ENCODE peak calls at places on chromosomes 6 and 20, in seven cellular contexts. F is sigmoid colon, C is PC-3, H is cardiac muscle cell, X is left ventricle myocardium inferior, M is small intestine, Z is mesendoderm. K is an unnamed sample.

GRCh38 chr6:6711832-6712231 is 123.3 kb downstream of the LY86 start:
- DNase-seq in F (no peak), C (no peak), H (no peak), X (no peak), M (no peak), Z (no peak), K (no peak)

GRCh38 chr20:8156603-8157079 is 24.6 kb downstream of the PLCB1 start:
- DNase-seq in F (no peak), C (peak), H (no peak), X (no peak), M (no peak), Z (no peak), K (no peak)

GRCh38 chr6:143694013-143694412 is 16.2 kb downstream of the PHACTR2 start:
- DNase-seq in F (no peak), C (no peak), H (no peak), X (no peak), M (no peak), Z (no peak), K (no peak)

GRCh38 chr6:14748679-14749078 is 497.2 kb upstream of the JARID2 start:
- DNase-seq in F (no peak), C (no peak), H (no peak), X (no peak), M (no peak), Z (no peak), K (no peak)

GRCh38 chr20:31542201-31542842 is 28.1 kb downstream of the HM13 start:
- DNase-seq in F (no peak), C (peak), H (no peak), X (no peak), M (no peak), Z (no peak), K (no peak)

GRCh38 chr6:87066449-87067288 is 28.2 kb downstream of the CGA start:
- DNase-seq in F (no peak), C (peak), H (peak), X (no peak), M (peak), Z (peak), K (peak)

GRCh38 chr6:63440057-63440456 is 120.3 kb upstream of the LGSN start:
- DNase-seq in F (no peak), C (no peak), H (no peak), X (no peak), M (no peak), Z (peak), K (no peak)

GRCh38 chr20:51021067-51022025 is 1.6 kb downstream of the KCNG1 start:
- DNase-seq in F (no peak), C (peak), H (peak), X (no peak), M (no peak), Z (peak), K (no peak)

GRCh38 chr20:8388146-8388545 is 256.1 kb downstream of the PLCB1 start:
- DNase-seq in F (no peak), C (peak), H (peak), X (no peak), M (no peak), Z (no peak), K (no peak)

GRCh38 chr6:1422290-1422689 is 32.9 kb downstream of the FOXF2 start:
- DNase-seq in F (no peak), C (peak), H (no peak), X (no peak), M (no peak), Z (no peak), K (no peak)

GRCh38 chr6:44237813-44238433 is 9.0 kb upstream of the HSP90AB1 start:
- DNase-seq in F (peak), C (peak), H (peak), X (peak), M (peak), Z (no peak), K (peak)

GRCh38 chr6:31903957-31904356 is 2.1 kb upstream of the ZBTB12 start:
- DNase-seq in F (no peak), C (no peak), H (peak), X (no peak), M (no peak), Z (no peak), K (peak)

GRCh38 chr6:223763-224162 is 68.5 kb upstream of the DUSP22 start:
- DNase-seq in F (no peak), C (peak), H (no peak), X (no peak), M (no peak), Z (no peak), K (no peak)

GRCh38 chr20:46897471-46897870 is 2.8 kb downstream of the EYA2 start:
- DNase-seq in F (no peak), C (no peak), H (no peak), X (no peak), M (no peak), Z (no peak), K (no peak)

GRCh38 chr6:142926494-142927273 is 18.3 kb downstream of the HIVEP2 start:
- DNase-seq in F (peak), C (peak), H (peak), X (peak), M (peak), Z (peak), K (peak)

GRCh38 chr6:41074692-41075436 is 2.1 kb downstream of the NFYA start:
- DNase-seq in F (no peak), C (no peak), H (peak), X (no peak), M (no peak), Z (no peak), K (peak)

GRCh38 chr20:12241065-12241464 is 323.4 kb downstream of the BTBD3 start:
- DNase-seq in F (no peak), C (no peak), H (no peak), X (no peak), M (no peak), Z (no peak), K (no peak)

GRCh38 chr20:327946-328563 is 2.7 kb downstream of the SOX12 start:
- DNase-seq in F (no peak), C (no peak), H (peak), X (no peak), M (no peak), Z (no peak), K (peak)

GRCh38 chr6:21227486-21227885 is 366.1 kb upstream of the SOX4 start:
- DNase-seq in F (no peak), C (peak), H (no peak), X (no peak), M (no peak), Z (no peak), K (no peak)

GRCh38 chr20:17059465-17059864 is 167.4 kb upstream of the PCSK2 start:
- DNase-seq in F (no peak), C (peak), H (no peak), X (no peak), M (no peak), Z (no peak), K (no peak)

GRCh38 chr6:169220068-169220964 is 33.3 kb downstream of the THBS2 start:
- DNase-seq in F (peak), C (no peak), H (no peak), X (no peak), M (no peak), Z (no peak), K (no peak)

GRCh38 chr6:151452750-151453427 is 963 bp upstream of the RMND1 start:
- DNase-seq in F (no peak), C (peak), H (peak), X (peak), M (peak), Z (peak), K (no peak)

GRCh38 chr6:15242937-15243614 is 2.8 kb upstream of the JARID2 start:
- DNase-seq in F (no peak), C (no peak), H (no peak), X (no peak), M (no peak), Z (peak), K (no peak)

GRCh38 chr20:58099291-58099915 is 129.1 kb downstream of the ANKRD60 start:
- DNase-seq in F (no peak), C (no peak), H (no peak), X (no peak), M (no peak), Z (no peak), K (no peak)

GRCh38 chr6:15608406-15608805 is 54.4 kb downstream of the DTNBP1 start:
- DNase-seq in F (no peak), C (peak), H (peak), X (no peak), M (peak), Z (peak), K (peak)

GRCh38 chr6:71197267-71197666 is 91.3 kb upstream of the OGFRL1 start:
- DNase-seq in F (no peak), C (peak), H (no peak), X (no peak), M (no peak), Z (peak), K (no peak)

GRCh38 chr6:80923816-80924215 is 817.3 kb downstream of the BCKDHB start:
- DNase-seq in F (no peak), C (no peak), H (no peak), X (no peak), M (no peak), Z (no peak), K (no peak)
- H3K27ac ChIP-seq in F (no peak), C (no peak), H (no peak), X (no peak), M (no peak), Z (no peak), K (no peak)

GRCh38 chr20:37506166-37506725 is 14.8 kb upstream of the NNAT start:
- DNase-seq in F (peak), C (no peak), H (no peak), X (no peak), M (peak), Z (no peak), K (no peak)
- H3K27ac ChIP-seq in F (no peak), C (no peak), H (no peak), X (no peak), M (no peak), Z (no peak), K (no peak)

GRCh38 chr6:89984926-89985743 is 90.9 kb downstream of the GJA10 start:
- DNase-seq in F (peak), C (no peak), H (peak), X (peak), M (no peak), Z (no peak), K (peak)
- H3K27ac ChIP-seq in F (no peak), C (no peak), H (peak), X (peak), M (no peak), Z (no peak), K (no peak)

GRCh38 chr6:52364480-52365166 is 2.7 kb downstream of the PAQR8 start:
- DNase-seq in F (no peak), C (no peak), H (peak), X (no peak), M (no peak), Z (no peak), K (no peak)

GRCh38 chr6:52365871-52366540 is 4.1 kb downstream of the PAQR8 start:
- DNase-seq in F (no peak), C (no peak), H (peak), X (no peak), M (no peak), Z (no peak), K (no peak)

GRCh38 chr6:52363222-52363867 is 1.4 kb downstream of the PAQR8 start:
- DNase-seq in F (no peak), C (no peak), H (peak), X (no peak), M (peak), Z (no peak), K (no peak)

GRCh38 chr6:52362443-52363221 is 681 bp downstream of the PAQR8 start:
- DNase-seq in F (peak), C (no peak), H (peak), X (peak), M (peak), Z (peak), K (peak)

GRCh38 chr6:52365317-52365716 is 3.4 kb downstream of the PAQR8 start:
- DNase-seq in F (no peak), C (no peak), H (no peak), X (no peak), M (no peak), Z (no peak), K (no peak)
- H3K27ac ChIP-seq in F (peak), C (no peak), H (no peak), X (no peak), M (no peak), Z (no peak), K (no peak)

DNA sequence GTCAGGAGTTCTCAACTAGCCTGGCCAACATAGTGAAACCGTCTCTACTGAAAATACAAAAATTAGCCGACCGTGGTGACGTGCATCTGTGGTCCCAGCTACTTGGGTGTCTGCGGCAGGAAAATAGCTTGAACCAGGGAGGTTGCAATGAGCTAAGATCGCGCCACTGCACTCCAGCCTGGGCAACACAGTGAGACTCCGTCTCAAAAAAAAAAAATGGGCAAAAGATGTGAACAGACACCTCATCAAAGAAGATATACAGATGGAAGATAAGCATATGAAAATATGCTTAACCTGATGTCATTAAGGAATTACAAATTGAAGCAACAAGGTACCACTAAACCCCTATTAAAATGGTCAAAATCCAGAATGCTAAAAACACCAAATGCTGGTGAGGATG is 9.2 kb upstream of the HSPA12B start:
- DNase-seq in F (no peak), C (no peak), H (no peak), X (no peak), M (no peak), Z (no peak), K (no peak)
- H3K27ac ChIP-seq in F (no peak), C (no peak), H (no peak), X (no peak), M (no peak), Z (no peak), K (no peak)

DNA sequence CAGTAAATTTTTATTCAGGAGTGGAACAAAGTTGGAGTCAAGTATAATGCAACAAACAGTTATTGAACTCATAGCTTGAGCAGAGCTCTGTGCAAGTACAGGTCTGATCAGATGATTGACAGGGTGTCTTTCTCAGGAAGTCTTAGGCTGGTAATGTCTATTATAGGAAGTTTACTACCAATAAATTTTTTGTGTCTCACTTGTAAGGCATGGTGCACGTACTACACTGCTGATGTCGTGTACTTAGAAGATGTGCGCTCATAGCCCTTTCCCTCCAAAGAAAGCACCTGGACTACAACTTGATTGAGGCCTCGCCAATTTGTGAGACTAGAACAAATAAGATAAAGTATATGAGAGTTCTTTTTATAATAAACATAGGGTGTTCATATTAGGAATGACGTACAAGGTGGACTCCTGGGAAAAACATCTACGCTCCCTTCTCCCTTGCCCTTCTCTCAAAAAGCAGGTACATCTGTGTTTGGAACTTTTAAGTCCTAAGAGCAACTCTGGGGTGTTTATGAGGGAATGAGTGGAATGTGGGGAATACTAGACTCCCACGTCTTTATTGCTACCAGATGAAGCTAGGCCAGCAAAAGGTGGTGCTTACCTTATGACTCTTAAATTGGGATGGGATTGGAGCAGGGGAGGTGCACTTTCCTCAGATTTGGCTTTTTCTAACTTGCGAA is 1.5 kb downstream of the NDUFAF5 start:
- DNase-seq in F (no peak), C (peak), H (no peak), X (no peak), M (peak), Z (no peak), K (no peak)
- H3K27ac ChIP-seq in F (peak), C (no peak), H (peak), X (peak), M (no peak), Z (no peak), K (no peak)

K was measured in uterus.